ENCODE peak calls at places on chromosomes 11 and 22, in eight cellular contexts. U, O, B, J, T, R, I and C are unnamed samples.

GRCh38 chr11:78202733-78203167 is 14.0 kb downstream of the USP35 start:
- DNase-seq in U (no peak), O (peak; percentile 95), B (no peak), J (no peak), T (no peak), R (no peak), I (no peak), C (no peak)

GRCh38 chr11:113184498-113184897 is 129.9 kb upstream of the TTC12 start:
- DNase-seq in U (no peak), O (peak; percentile 35), B (no peak), J (no peak), T (no peak), R (no peak), I (no peak), C (no peak)

GRCh38 chr11:114310095-114310494 is 13.9 kb downstream of the NNMT start:
- DNase-seq in U (no peak), O (no peak), B (no peak), J (no peak), T (no peak), R (no peak), I (no peak), C (no peak)

GRCh38 chr22:41780714-41781507 is 19.6 kb upstream of the CCDC134 start:
- DNase-seq in U (no peak), O (peak; percentile 56), B (peak; percentile 71), J (no peak), T (peak; percentile 27), R (peak; percentile 90), I (peak; percentile 38), C (no peak)

GRCh38 chr11:57597971-57598830 is 716 bp downstream of the SERPING1 start:
- DNase-seq in U (no peak), O (peak; percentile 15), B (no peak), J (peak; percentile 87), T (peak; percentile 78), R (no peak), I (peak; percentile 96), C (peak; percentile 59)

GRCh38 chr11:63938481-63939350 is at the start of gene NAA40:
- DNase-seq in U (peak; percentile 96), O (peak; percentile 92), B (peak; percentile 98), J (peak; percentile 94), T (peak; percentile 85), R (peak; percentile 92), I (peak; percentile 96), C (peak; percentile 86)

GRCh38 chr22:27603111-27603822 is 198.3 kb downstream of the MN1 start:
- DNase-seq in U (no peak), O (no peak), B (no peak), J (no peak), T (no peak), R (no peak), I (no peak), C (no peak)

GRCh38 chr22:29988719-29989118 is 91.5 kb upstream of the HORMAD2 start:
- DNase-seq in U (no peak), O (no peak), B (no peak), J (no peak), T (no peak), R (no peak), I (no peak), C (no peak)

GRCh38 chr22:48373626-48374173 is 1454.0 kb downstream of the BRD1 start:
- DNase-seq in U (no peak), O (no peak), B (no peak), J (peak; percentile 32), T (no peak), R (no peak), I (no peak), C (no peak)

DNA sequence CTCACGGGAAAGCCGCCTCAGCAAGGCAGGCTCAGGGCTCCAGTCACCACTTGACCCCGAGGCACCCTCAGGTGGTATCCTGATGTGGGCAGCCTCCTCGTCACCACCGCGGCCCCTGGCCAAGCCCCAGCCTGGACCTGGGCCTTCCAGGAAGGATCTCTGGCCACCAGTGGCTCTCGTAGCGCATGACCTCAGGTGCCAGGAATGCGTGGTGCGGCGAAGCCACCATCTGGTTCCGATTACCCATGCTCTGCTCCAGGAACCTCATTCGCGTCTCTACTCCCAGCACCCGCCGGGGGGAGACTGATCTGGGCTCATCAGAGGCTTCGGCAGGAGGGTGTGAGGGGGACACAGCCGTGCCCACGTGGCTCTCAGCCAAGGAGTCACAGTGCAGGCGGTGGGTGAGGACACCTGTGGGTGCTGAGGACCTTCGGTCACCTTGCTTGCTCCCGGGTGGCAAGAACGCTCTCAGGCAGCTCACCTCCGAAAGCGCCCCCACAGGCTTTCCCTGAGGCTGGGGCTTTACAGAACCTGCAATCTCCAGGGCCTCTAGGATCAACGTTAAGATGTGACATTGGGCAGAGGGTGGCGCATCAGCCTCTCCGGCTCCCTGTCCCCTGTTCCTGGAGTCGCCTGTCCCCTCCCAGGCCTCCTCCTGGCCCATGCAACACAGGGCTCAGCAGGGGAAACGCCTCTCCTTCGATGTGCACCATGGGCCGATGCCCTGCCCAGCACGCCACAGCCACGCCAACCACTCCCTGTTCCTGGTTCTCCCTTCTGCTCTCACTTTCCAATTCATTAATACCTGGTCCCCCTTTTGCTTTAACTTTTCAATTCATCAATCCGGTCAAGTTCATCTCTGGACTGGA is 39.0 kb downstream of the TBX1 start:
- DNase-seq in U (no peak), O (no peak), B (no peak), J (no peak), T (peak; percentile 33), R (no peak), I (peak; percentile 40), C (no peak)
- TF ChIP-seq POLR2AphosphoS5 in U (no peak), O (no peak), B (no peak), J (no peak), T (peak; percentile 38), R (no peak), I (no peak), C (peak; percentile 40)

GRCh38 chr11:65181569-65182257 is at the start of gene CAPN1:
- DNase-seq in U (peak; percentile 87), O (peak; percentile 74), B (peak; percentile 79), J (peak; percentile 89), T (peak; percentile 62), R (peak; percentile 49), I (peak; percentile 85), C (peak; percentile 72)

GRCh38 chr11:65184146-65184545 is 2.4 kb downstream of the CAPN1 start:
- DNase-seq in U (no peak), O (no peak), B (no peak), J (peak; percentile 87), T (no peak), R (no peak), I (peak; percentile 92), C (no peak)

GRCh38 chr11:65183201-65183891 is 1.6 kb downstream of the CAPN1 start:
- DNase-seq in U (peak; percentile 37), O (no peak), B (no peak), J (no peak), T (peak; percentile 90), R (no peak), I (peak; percentile 23), C (peak; percentile 73)

GRCh38 chr11:65182258-65183170 is 786 bp downstream of the CAPN1 start:
- DNase-seq in U (peak; percentile 15), O (peak; percentile 34), B (peak; percentile 42), J (no peak), T (no peak), R (no peak), I (peak; percentile 93), C (peak; percentile 46)

DNA sequence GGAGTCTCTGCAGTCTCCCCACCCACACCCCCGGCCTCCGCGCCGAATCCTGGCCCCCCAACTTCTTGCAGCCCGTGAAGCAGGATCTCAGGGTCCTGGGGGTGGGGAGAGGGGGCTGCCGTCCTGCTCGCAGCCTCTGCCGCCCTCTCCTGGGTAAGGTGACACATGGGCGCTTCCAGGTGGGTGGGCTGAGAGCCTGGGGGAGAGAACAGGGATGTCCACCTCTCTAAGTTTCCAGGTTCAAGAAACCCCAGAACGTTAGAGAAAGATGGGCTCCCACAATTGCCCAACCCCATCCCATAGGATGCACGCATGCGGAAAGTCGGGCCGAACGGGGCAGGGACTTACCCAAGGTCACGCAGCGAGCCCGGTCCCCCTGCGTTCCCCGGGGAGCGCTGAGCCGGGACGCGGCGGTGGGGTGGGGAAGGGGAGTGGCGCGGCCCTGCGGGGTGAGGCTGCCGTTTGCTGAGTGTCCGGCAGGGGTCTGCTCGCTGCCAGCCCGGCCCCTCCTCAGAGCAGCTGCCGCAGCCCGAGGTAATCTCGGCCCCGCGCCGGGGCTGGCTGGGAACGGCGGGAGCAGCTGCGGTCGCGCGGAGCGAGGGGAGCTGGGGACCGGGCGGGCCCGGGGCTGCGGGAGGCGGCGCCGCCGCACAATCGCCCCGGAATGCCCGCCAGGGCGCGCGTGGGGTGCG is 705 bp upstream of the CAPN1 start:
- DNase-seq in U (peak; percentile 29), O (peak; percentile 61), B (peak; percentile 83), J (peak; percentile 90), T (no peak), R (peak; percentile 19), I (peak; percentile 89), C (peak; percentile 25)
- TF ChIP-seq POLR2AphosphoS5 in U (peak; percentile 34), O (peak; percentile 2), B (no peak), J (no peak), T (peak; percentile 21), R (no peak), I (peak; percentile 50), C (no peak)

DNA sequence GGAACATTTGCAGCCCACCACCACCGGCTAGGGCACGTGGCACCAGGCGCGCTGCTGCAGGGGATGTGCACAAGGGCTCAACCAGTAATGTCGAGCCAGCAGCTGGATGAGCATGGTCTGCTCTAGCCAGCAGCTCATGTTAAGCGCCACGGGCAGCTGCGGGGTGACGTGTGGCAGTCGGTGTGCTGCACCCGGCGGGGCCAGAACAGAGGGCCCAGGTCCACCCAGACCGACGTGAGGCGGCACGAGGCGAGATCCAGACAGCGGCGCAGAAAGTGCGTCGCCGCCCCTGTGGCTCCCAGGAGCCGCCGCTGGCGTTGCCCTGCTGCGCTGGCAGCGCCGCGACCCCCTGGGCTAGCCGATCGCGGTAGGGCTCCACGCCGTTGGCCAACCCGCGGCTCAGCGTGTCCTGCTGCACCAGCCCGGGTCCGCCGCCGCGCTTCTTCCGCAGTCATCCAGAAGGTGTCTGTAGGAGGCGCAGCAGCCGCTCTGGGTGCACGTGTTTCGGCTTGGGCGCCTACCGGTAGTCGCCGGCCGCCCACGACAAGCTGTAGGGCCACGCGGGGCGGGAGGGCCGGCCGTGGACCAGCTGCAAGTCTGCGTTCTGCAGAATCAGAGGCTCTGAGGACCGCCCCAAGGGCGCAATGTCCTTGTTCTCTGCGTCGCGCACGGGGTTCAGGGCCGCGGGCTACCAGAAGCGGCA is 4.6 kb upstream of the GALR3 start:
- DNase-seq in U (no peak), O (no peak), B (peak; percentile 79), J (peak; percentile 81), T (peak; percentile 32), R (no peak), I (peak; percentile 77), C (peak; percentile 44)
- TF ChIP-seq POLR2AphosphoS5 in U (no peak), O (no peak), B (no peak), J (no peak), T (peak; percentile 15), R (no peak), I (peak; percentile 31), C (peak; percentile 23)

GRCh38 chr11:43923327-43924111 is 18.9 kb upstream of the C11orf96 start:
- DNase-seq in U (no peak), O (no peak), B (no peak), J (no peak), T (no peak), R (no peak), I (no peak), C (no peak)
- TF ChIP-seq POLR2AphosphoS5 in U (no peak), O (no peak), B (no peak), J (no peak), T (peak; percentile 71), R (no peak), I (no peak), C (no peak)